ENCODE peak calls at places on chromosomes 7 and 10, in four cellular contexts. One of them, this sample, is unnamed.

GRCh38 chr10:109922353-109922975 is 847 bp downstream of the XPNPEP1 start:
- DNase-seq in substantia nigra: no peak
- DNase-seq in T follicular helper cell: no peak
- DNase-seq in fibroblast of pulmonary artery: no peak
- DNase-seq in this sample: peak

GRCh38 chr7:100884741-100885439 is 4.6 kb downstream of the UFSP1 start:
- DNase-seq in substantia nigra: no peak
- DNase-seq in T follicular helper cell: peak
- DNase-seq in fibroblast of pulmonary artery: no peak
- DNase-seq in this sample: no peak

GRCh38 chr10:87589653-87590052 is 70.0 kb upstream of the PAPSS2 start:
- DNase-seq in substantia nigra: no peak
- DNase-seq in T follicular helper cell: no peak
- DNase-seq in fibroblast of pulmonary artery: no peak
- DNase-seq in this sample: no peak

GRCh38 chr10:118590334-118590733 is 5.1 kb downstream of the PRLHR start:
- DNase-seq in substantia nigra: no peak
- DNase-seq in T follicular helper cell: no peak
- DNase-seq in fibroblast of pulmonary artery: peak
- DNase-seq in this sample: peak

GRCh38 chr7:137992042-137992737 is 9.7 kb downstream of the CREB3L2 start:
- DNase-seq in substantia nigra: no peak
- DNase-seq in T follicular helper cell: no peak
- DNase-seq in fibroblast of pulmonary artery: peak
- DNase-seq in this sample: peak

GRCh38 chr10:86234553-86235270 is 131.9 kb downstream of the GRID1 start:
- DNase-seq in substantia nigra: no peak
- DNase-seq in T follicular helper cell: no peak
- DNase-seq in fibroblast of pulmonary artery: no peak
- DNase-seq in this sample: no peak

GRCh38 chr10:15209827-15210509 is 41.5 kb upstream of the NMT2 start:
- DNase-seq in substantia nigra: peak
- DNase-seq in T follicular helper cell: peak
- DNase-seq in fibroblast of pulmonary artery: peak
- DNase-seq in this sample: peak

GRCh38 chr10:34006471-34006870 is 672.0 kb upstream of the NRP1 start:
- DNase-seq in substantia nigra: no peak
- DNase-seq in T follicular helper cell: no peak
- DNase-seq in fibroblast of pulmonary artery: no peak
- DNase-seq in this sample: no peak

GRCh38 chr10:63105811-63106755 is 27.0 kb upstream of the NRBF2 start:
- DNase-seq in substantia nigra: peak
- DNase-seq in T follicular helper cell: no peak
- DNase-seq in fibroblast of pulmonary artery: peak
- DNase-seq in this sample: no peak

GRCh38 chr7:24545215-24545614 is 28.0 kb upstream of the PALS2 start:
- DNase-seq in substantia nigra: no peak
- DNase-seq in T follicular helper cell: no peak
- DNase-seq in fibroblast of pulmonary artery: no peak
- DNase-seq in this sample: no peak

GRCh38 chr7:128425851-128426250 is 16.1 kb upstream of the IMPDH1 start:
- DNase-seq in substantia nigra: peak
- DNase-seq in T follicular helper cell: peak
- DNase-seq in fibroblast of pulmonary artery: peak
- DNase-seq in this sample: peak

GRCh38 chr10:43576062-43576461 is 1.6 kb upstream of the ZNF239 start:
- DNase-seq in substantia nigra: no peak
- DNase-seq in T follicular helper cell: no peak
- DNase-seq in fibroblast of pulmonary artery: no peak
- DNase-seq in this sample: no peak

GRCh38 chr10:124999433-125000365 is 57.8 kb downstream of the ZRANB1 start:
- DNase-seq in substantia nigra: peak
- DNase-seq in T follicular helper cell: no peak
- DNase-seq in fibroblast of pulmonary artery: peak
- DNase-seq in this sample: peak

GRCh38 chr7:148884299-148885022 is 370 bp upstream of the EZH2 start:
- DNase-seq in substantia nigra: peak
- DNase-seq in T follicular helper cell: peak
- DNase-seq in fibroblast of pulmonary artery: peak
- DNase-seq in this sample: peak

GRCh38 chr10:124916098-124916584 is 25.8 kb upstream of the ZRANB1 start:
- DNase-seq in substantia nigra: no peak
- DNase-seq in T follicular helper cell: no peak
- DNase-seq in fibroblast of pulmonary artery: peak
- DNase-seq in this sample: peak

GRCh38 chr7:70595741-70596574 is 536.0 kb upstream of the GALNT17 start:
- DNase-seq in substantia nigra: no peak
- DNase-seq in T follicular helper cell: no peak
- DNase-seq in fibroblast of pulmonary artery: no peak
- DNase-seq in this sample: no peak

GRCh38 chr7:150983893-150984368 is 5.8 kb upstream of the KCNH2 start:
- DNase-seq in substantia nigra: no peak
- DNase-seq in T follicular helper cell: peak
- DNase-seq in fibroblast of pulmonary artery: peak
- DNase-seq in this sample: peak

GRCh38 chr10:71213761-71214440 is 1.5 kb downstream of the UNC5B start:
- DNase-seq in substantia nigra: no peak
- DNase-seq in T follicular helper cell: no peak
- DNase-seq in fibroblast of pulmonary artery: peak
- DNase-seq in this sample: peak

GRCh38 chr10:42836771-42837468 is 54.3 kb downstream of the BMS1 start:
- DNase-seq in substantia nigra: no peak
- DNase-seq in T follicular helper cell: no peak
- DNase-seq in fibroblast of pulmonary artery: peak
- DNase-seq in this sample: peak

GRCh38 chr10:111360260-111360925 is 283.6 kb downstream of the ADRA2A start:
- DNase-seq in substantia nigra: peak
- DNase-seq in T follicular helper cell: no peak
- DNase-seq in fibroblast of pulmonary artery: peak
- DNase-seq in this sample: peak

GRCh38 chr7:158067219-158067930 is 520.2 kb downstream of the PTPRN2 start:
- DNase-seq in substantia nigra: no peak
- DNase-seq in T follicular helper cell: no peak
- DNase-seq in fibroblast of pulmonary artery: no peak
- DNase-seq in this sample: no peak

GRCh38 chr10:74502963-74503608 is 323.3 kb upstream of the KAT6B start:
- DNase-seq in substantia nigra: no peak
- DNase-seq in T follicular helper cell: no peak
- DNase-seq in fibroblast of pulmonary artery: peak
- DNase-seq in this sample: peak

GRCh38 chr10:68096913-68097509 is 12.3 kb upstream of the MYPN start:
- DNase-seq in substantia nigra: no peak
- DNase-seq in T follicular helper cell: no peak
- DNase-seq in fibroblast of pulmonary artery: peak
- DNase-seq in this sample: peak

GRCh38 chr7:149734514-149735075 is 38.8 kb downstream of the ZNF467 start:
- DNase-seq in substantia nigra: no peak
- DNase-seq in T follicular helper cell: no peak
- DNase-seq in fibroblast of pulmonary artery: no peak
- DNase-seq in this sample: no peak

GRCh38 chr7:3068568-3068967 is 24.9 kb upstream of the CARD11 start:
- DNase-seq in substantia nigra: no peak
- DNase-seq in T follicular helper cell: no peak
- DNase-seq in fibroblast of pulmonary artery: peak
- DNase-seq in this sample: no peak

GRCh38 chr10:35378547-35379210 is 42.4 kb downstream of the CCNY start:
- DNase-seq in substantia nigra: no peak
- DNase-seq in T follicular helper cell: no peak
- DNase-seq in fibroblast of pulmonary artery: peak
- DNase-seq in this sample: peak

GRCh38 chr7:39688611-39689485 is 65.5 kb downstream of the RALA start:
- DNase-seq in substantia nigra: no peak
- DNase-seq in T follicular helper cell: no peak
- DNase-seq in fibroblast of pulmonary artery: no peak
- DNase-seq in this sample: peak

GRCh38 chr10:116122126-116122525 is 150.9 kb downstream of the GFRA1 start:
- DNase-seq in substantia nigra: no peak
- DNase-seq in T follicular helper cell: no peak
- DNase-seq in fibroblast of pulmonary artery: no peak
- DNase-seq in this sample: no peak